ENCODE peak calls at places on chromosomes 1 and 21, in ten cellular contexts. I is activated T-helper 1 cell treated with anti-CD3 and anti-CD28 coated beads, Interleukin-2, amount 50 U/mL, for 16 hours; H is MG63; D is CD8-positive, alpha-beta T cell; C is germinal center; Z is NCI-H1092 treated with DMSO at 0.1 percent for 48 hours; S is A549; L is Caco-2; G is skeletal muscle cell; M is neural crest cell. X is an unnamed sample.

GRCh38 chr1:11736746-11737639 is 1.1 kb downstream of the AGTRAP start:
- DNase-seq in M (no peak), S (peak), L (peak), G (peak), D (peak), I (peak), C (peak), H (peak), Z (peak), X (peak)

GRCh38 chr1:103788377-103788776 is 38.7 kb downstream of the AMY1C start:
- DNase-seq in C (no peak), I (no peak), L (no peak), Z (peak), D (no peak), G (no peak), H (no peak), M (no peak), S (no peak), X (no peak)

GRCh38 chr1:116708255-116708900 is 40.8 kb upstream of the IGSF3 start:
- DNase-seq in C (no peak), M (no peak), Z (no peak), S (no peak), H (no peak), I (no peak), L (no peak), G (no peak), D (no peak), X (no peak)

GRCh38 chr1:167864392-167864992 is 49.4 kb downstream of the ADCY10 start:
- DNase-seq in I (no peak), H (no peak), C (no peak), G (no peak), S (no peak), M (no peak), D (no peak), Z (no peak), L (no peak), X (no peak)

GRCh38 chr1:167648978-167649752 is 19.1 kb downstream of the RCSD1 start:
- DNase-seq in L (no peak), H (peak), M (no peak), C (no peak), S (no peak), G (no peak), Z (no peak), D (no peak), I (no peak), X (no peak)

GRCh38 chr1:110916669-110917306 is 43.8 kb downstream of the CD53 start:
- DNase-seq in D (peak), G (no peak), L (no peak), S (peak), H (peak), M (no peak), I (no peak), C (no peak), Z (no peak), X (peak)

GRCh38 chr1:197467881-197468280 is 199.8 kb downstream of the CRB1 start:
- DNase-seq in L (no peak), D (no peak), C (no peak), G (peak), M (no peak), I (no peak), H (peak), Z (no peak), S (no peak), X (no peak)

GRCh38 chr1:162838863-162839262 is 22.1 kb downstream of the CCDC190 start:
- DNase-seq in G (no peak), S (no peak), Z (no peak), I (no peak), M (no peak), L (no peak), H (no peak), D (no peak), C (no peak), X (no peak)

GRCh38 chr1:29651684-29652665 is 415.7 kb downstream of the PTPRU start:
- DNase-seq in D (no peak), Z (no peak), H (no peak), M (no peak), C (no peak), L (no peak), I (no peak), G (no peak), S (no peak), X (no peak)

GRCh38 chr1:226100436-226101347 is 38.2 kb downstream of the H3-3A start:
- DNase-seq in S (peak), D (peak), M (no peak), C (peak), I (no peak), G (no peak), Z (peak), H (no peak), L (no peak), X (peak)

GRCh38 chr1:207673399-207673798 is 28.5 kb downstream of the CR1L start:
- DNase-seq in D (no peak), I (no peak), L (no peak), H (no peak), Z (no peak), G (no peak), C (no peak), M (no peak), S (no peak), X (no peak)

GRCh38 chr1:89739013-89739843 is 81.6 kb upstream of the LRRC8D start:
- DNase-seq in C (no peak), Z (no peak), D (no peak), M (no peak), I (peak), G (no peak), S (no peak), L (no peak), H (peak), X (peak)

GRCh38 chr1:245742891-245743290 is 588.1 kb downstream of the KIF26B start:
- DNase-seq in S (no peak), H (no peak), D (no peak), L (no peak), I (no peak), Z (no peak), M (no peak), G (peak), C (no peak), X (no peak)

GRCh38 chr1:41719128-41719527 is 199.6 kb downstream of the HIVEP3 start:
- DNase-seq in M (no peak), L (no peak), G (no peak), C (no peak), I (no peak), S (no peak), Z (no peak), D (no peak), H (no peak), X (no peak)

GRCh38 chr1:36099681-36100341 is 11.1 kb downstream of the ADPRS start:
- DNase-seq in M (peak), D (peak), H (peak), L (peak), C (peak), G (no peak), I (peak), S (peak), Z (peak), X (peak)

GRCh38 chr21:34722684-34723300 is 54.0 kb downstream of the CLIC6 start:
- DNase-seq in I (peak), D (peak), S (no peak), M (peak), G (no peak), L (peak), H (no peak), C (peak), Z (peak), X (peak)

GRCh38 chr1:62407398-62408009 is 29.3 kb upstream of the USP1 start:
- DNase-seq in C (peak), L (peak), I (no peak), H (no peak), S (peak), G (no peak), D (no peak), Z (peak), M (peak), X (peak)

GRCh38 chr21:35352787-35353186 is 303.7 kb upstream of the RUNX1 start:
- DNase-seq in M (no peak), I (no peak), H (no peak), C (no peak), G (no peak), D (no peak), Z (no peak), L (no peak), S (no peak), X (no peak)